ENCODE peak calls at places on chromosome 9, in four cellular contexts. N, J, S and Y are unnamed samples.

GRCh38 chr9:22010881-22011625 is 1.9 kb upstream of the CDKN2B start:
- DNase-seq in N (peak; percentile 27), J (no peak), S (no peak), Y (no peak)

GRCh38 chr9:99873531-99873930 is 32.9 kb upstream of the STX17 start:
- DNase-seq in S (no peak), N (no peak), J (no peak), Y (peak; percentile 96)

GRCh38 chr9:83013867-83014605 is 48.9 kb downstream of the RASEF start:
- DNase-seq in S (no peak), N (no peak), J (no peak), Y (peak; percentile 87)

GRCh38 chr9:6552033-6552737 is 93.3 kb downstream of the GLDC start:
- DNase-seq in J (peak; percentile 34), N (no peak), S (no peak), Y (peak; percentile 83)

GRCh38 chr9:93480262-93480661 is 26.9 kb upstream of the FAM120AOS start:
- DNase-seq in J (no peak), N (no peak), S (no peak), Y (no peak)

GRCh38 chr9:91954841-91955471 is 4.9 kb upstream of the ROR2 start:
- DNase-seq in J (peak; percentile 63), S (no peak), N (peak; percentile 31), Y (peak; percentile 67)

GRCh38 chr9:1939926-1940368 is 75.2 kb upstream of the SMARCA2 start:
- DNase-seq in N (peak; percentile 59), J (peak; percentile 42), S (no peak), Y (peak; percentile 24)

GRCh38 chr9:36924071-36924470 is 110.0 kb downstream of the PAX5 start:
- DNase-seq in J (peak; percentile 88), N (no peak), S (no peak), Y (peak; percentile 96)

GRCh38 chr9:69180670-69181069 is 6.6 kb downstream of the TJP2 start:
- DNase-seq in J (peak; percentile 94), N (no peak), S (no peak), Y (peak; percentile 100)

GRCh38 chr9:126834672-126835071 is 25.8 kb upstream of the ZBTB34 start:
- DNase-seq in S (no peak), J (no peak), N (no peak), Y (no peak)